ENCODE peak calls at places on chromosomes 1 and 21, in nine cellular contexts. Y is nephron progenitor cell; E is CD8-positive, alpha-beta T cell; J is stimulated activated CD4-positive, alpha-beta T cell treated with anti-CD3 and anti-CD28 coated beads, Interleukin-12 subunit alpha, Interleukin-12 subunit beta, amount 100 ng/mL, for 24 hours; O is Right ventricle myocardium superior; S is activated gamma-delta T cell treated with anti-CD3 and anti-CD28 coated beads, Interleukin-2, amount 50 U/mL, for 16 hours; U is HT1080; G is astrocyte of the spinal cord; P is NCI-H2029 treated with DMSO at 0.1 percent for 48 hours. H is an unnamed sample.

GRCh38 chr1:97192872-97193572 is 471.4 kb downstream of the PTBP2 start:
- DNase-seq in Y (no peak), E (no peak), J (no peak), O (no peak), S (no peak), U (peak; percentile 93), G (peak; percentile 98), P (no peak), H (peak; percentile 98)

GRCh38 chr1:28244549-28245251 is 8.8 kb downstream of the ATP5IF1 start:
- DNase-seq in Y (no peak), E (no peak), J (no peak), O (no peak), S (no peak), U (no peak), G (no peak), P (no peak), H (no peak)

GRCh38 chr1:25066253-25066652 is 136.2 kb upstream of the RUNX3 start:
- DNase-seq in Y (no peak), E (no peak), J (no peak), O (no peak), S (no peak), U (no peak), G (peak; percentile 18), P (no peak), H (peak; percentile 14)

GRCh38 chr1:47179023-47179987 is 10.5 kb downstream of the PDZK1IP1 start:
- DNase-seq in Y (peak; percentile 89), E (peak; percentile 59), J (peak; percentile 62), O (peak; percentile 95), S (peak; percentile 47), U (peak; percentile 95), G (peak; percentile 93), P (peak; percentile 97), H (peak; percentile 96)

GRCh38 chr21:28181730-28182129 is 810.9 kb downstream of the LTN1 start:
- DNase-seq in Y (no peak), E (no peak), J (no peak), O (no peak), S (no peak), U (no peak), G (no peak), P (no peak), H (no peak)

GRCh38 chr1:70503358-70503757 is 92.3 kb downstream of the CTH start:
- DNase-seq in Y (no peak), E (no peak), J (no peak), O (no peak), S (no peak), U (peak; percentile 58), G (peak; percentile 58), P (no peak), H (peak; percentile 69)

GRCh38 chr1:165356876-165357275 is 361 bp upstream of the LMX1A start:
- DNase-seq in Y (peak; percentile 45), E (no peak), J (no peak), O (no peak), S (no peak), U (no peak), G (no peak), P (no peak), H (no peak)

GRCh38 chr1:206700445-206701036 is 15.8 kb downstream of the MAPKAPK2 start:
- DNase-seq in Y (no peak), E (no peak), J (no peak), O (no peak), S (no peak), U (no peak), G (peak; percentile 27), P (peak; percentile 48), H (peak; percentile 68)

GRCh38 chr1:196056966-196057365 is 551.3 kb downstream of the KCNT2 start:
- DNase-seq in Y (peak; percentile 9), E (no peak), J (no peak), O (no peak), S (no peak), U (no peak), G (no peak), P (no peak), H (no peak)

GRCh38 chr1:33455537-33456301 is 16.7 kb upstream of the ZSCAN20 start:
- DNase-seq in Y (peak; percentile 51), E (no peak), J (no peak), O (no peak), S (no peak), U (peak; percentile 96), G (peak; percentile 90), P (peak; percentile 21), H (peak; percentile 96)

GRCh38 chr1:7634841-7635240 is 136.3 kb upstream of the VAMP3 start:
- DNase-seq in Y (no peak), E (no peak), J (no peak), O (no peak), S (no peak), U (no peak), G (no peak), P (no peak), H (no peak)

GRCh38 chr1:43382027-43382771 is 7.4 kb downstream of the MED8 start:
- DNase-seq in Y (no peak), E (no peak), J (no peak), O (no peak), S (no peak), U (no peak), G (no peak), P (no peak), H (no peak)

GRCh38 chr1:15674760-15675159 is 9.4 kb upstream of the PLEKHM2 start:
- DNase-seq in Y (no peak), E (no peak), J (no peak), O (no peak), S (no peak), U (no peak), G (no peak), P (no peak), H (no peak)

GRCh38 chr21:45418301-45419071 is 13.5 kb downstream of the COL18A1 start:
- DNase-seq in Y (no peak), E (no peak), J (no peak), O (peak; percentile 36), S (no peak), U (no peak), G (no peak), P (no peak), H (no peak)

GRCh38 chr21:26717146-26717739 is 128.0 kb downstream of the ADAMTS1 start:
- DNase-seq in Y (no peak), E (no peak), J (no peak), O (no peak), S (no peak), U (peak; percentile 16), G (peak; percentile 44), P (no peak), H (peak; percentile 54)

GRCh38 chr1:155131285-155131684 is 3.6 kb downstream of the EFNA1 start:
- DNase-seq in Y (no peak), E (no peak), J (no peak), O (peak; percentile 74), S (no peak), U (no peak), G (no peak), P (no peak), H (no peak)

GRCh38 chr1:155044812-155045690 is 6.1 kb upstream of the ADAM15 start:
- DNase-seq in Y (peak; percentile 62), E (peak; percentile 62), J (no peak), O (peak; percentile 88), S (peak; percentile 46), U (peak; percentile 77), G (peak; percentile 66), P (peak; percentile 59), H (peak; percentile 79)

H was measured in choroid plexus epithelial cell.